ENCODE peak calls at places on chromosomes 7 and 10, in ten cellular contexts. One of them, this sample, is unnamed.

GRCh38 chr7:132766660-132767059 is 190.4 kb upstream of the PLXNA4 start:
- DNase-seq in AG08396: no peak
- DNase-seq in T-helper 1 cell: no peak
- DNase-seq in astrocyte of the spinal cord: no peak
- DNase-seq in AG08395: no peak
- DNase-seq in DMS153: no peak
- DNase-seq in WTC11: no peak
- DNase-seq in progenitor cell of endocrine pancreas: no peak
- DNase-seq in activated T-cell treated with anti-CD3 and anti-CD28 coated beads for 1 hour: no peak
- DNase-seq in NCI-H2029: no peak
- DNase-seq in this sample: no peak

GRCh38 chr7:102061981-102062390 is 224.7 kb upstream of the SH2B2 start:
- DNase-seq in NCI-H2029: no peak
- DNase-seq in AG08395: no peak
- DNase-seq in AG08396: no peak
- DNase-seq in DMS153: no peak
- DNase-seq in WTC11: no peak
- DNase-seq in progenitor cell of endocrine pancreas: no peak
- DNase-seq in activated T-cell treated with anti-CD3 and anti-CD28 coated beads for 1 hour: no peak
- DNase-seq in astrocyte of the spinal cord: no peak
- DNase-seq in T-helper 1 cell: no peak
- DNase-seq in this sample: no peak

GRCh38 chr10:17233534-17233933 is 5.5 kb downstream of the VIM start:
- DNase-seq in progenitor cell of endocrine pancreas: no peak
- DNase-seq in T-helper 1 cell: no peak
- DNase-seq in WTC11: no peak
- DNase-seq in astrocyte of the spinal cord: peak; percentile 69
- DNase-seq in DMS153: no peak
- DNase-seq in NCI-H2029: no peak
- DNase-seq in AG08395: no peak
- DNase-seq in AG08396: no peak
- DNase-seq in activated T-cell treated with anti-CD3 and anti-CD28 coated beads for 1 hour: no peak
- DNase-seq in this sample: no peak

GRCh38 chr10:46545861-46546590 is 10.4 kb downstream of the GPRIN2 start:
- DNase-seq in T-helper 1 cell: no peak
- DNase-seq in AG08395: no peak
- DNase-seq in DMS153: no peak
- DNase-seq in AG08396: peak; percentile 36
- DNase-seq in WTC11: peak; percentile 7
- DNase-seq in astrocyte of the spinal cord: no peak
- DNase-seq in NCI-H2029: no peak
- DNase-seq in progenitor cell of endocrine pancreas: peak; percentile 9
- DNase-seq in activated T-cell treated with anti-CD3 and anti-CD28 coated beads for 1 hour: no peak
- DNase-seq in this sample: no peak

GRCh38 chr10:88819290-88819689 is 16.8 kb downstream of the LIPM start:
- DNase-seq in activated T-cell treated with anti-CD3 and anti-CD28 coated beads for 1 hour: no peak
- DNase-seq in DMS153: no peak
- DNase-seq in AG08395: peak; percentile 17
- DNase-seq in astrocyte of the spinal cord: peak; percentile 77
- DNase-seq in AG08396: no peak
- DNase-seq in T-helper 1 cell: no peak
- DNase-seq in NCI-H2029: no peak
- DNase-seq in progenitor cell of endocrine pancreas: no peak
- DNase-seq in WTC11: no peak
- DNase-seq in this sample: peak; percentile 13

GRCh38 chr10:8133146-8133545 is 78.7 kb downstream of the GATA3 start:
- DNase-seq in NCI-H2029: no peak
- DNase-seq in progenitor cell of endocrine pancreas: no peak
- DNase-seq in astrocyte of the spinal cord: peak; percentile 51
- DNase-seq in AG08395: no peak
- DNase-seq in activated T-cell treated with anti-CD3 and anti-CD28 coated beads for 1 hour: no peak
- DNase-seq in WTC11: no peak
- DNase-seq in T-helper 1 cell: no peak
- DNase-seq in AG08396: no peak
- DNase-seq in DMS153: no peak
- DNase-seq in this sample: peak; percentile 57

GRCh38 chr7:45161138-45161537 is 3.5 kb downstream of the RAMP3 start:
- DNase-seq in activated T-cell treated with anti-CD3 and anti-CD28 coated beads for 1 hour: no peak
- DNase-seq in T-helper 1 cell: no peak
- DNase-seq in WTC11: no peak
- DNase-seq in DMS153: no peak
- DNase-seq in astrocyte of the spinal cord: no peak
- DNase-seq in AG08395: no peak
- DNase-seq in NCI-H2029: no peak
- DNase-seq in progenitor cell of endocrine pancreas: no peak
- DNase-seq in AG08396: no peak
- DNase-seq in this sample: no peak

GRCh38 chr7:45889367-45890067 is 1.2 kb downstream of the IGFBP1 start:
- DNase-seq in activated T-cell treated with anti-CD3 and anti-CD28 coated beads for 1 hour: no peak
- DNase-seq in T-helper 1 cell: no peak
- DNase-seq in DMS153: no peak
- DNase-seq in AG08395: no peak
- DNase-seq in AG08396: no peak
- DNase-seq in WTC11: no peak
- DNase-seq in progenitor cell of endocrine pancreas: no peak
- DNase-seq in NCI-H2029: no peak
- DNase-seq in astrocyte of the spinal cord: peak; percentile 22
- DNase-seq in this sample: no peak

GRCh38 chr7:112873831-112874553 is 83.8 kb upstream of the TMEM168 start:
- DNase-seq in WTC11: no peak
- DNase-seq in NCI-H2029: no peak
- DNase-seq in AG08396: no peak
- DNase-seq in T-helper 1 cell: no peak
- DNase-seq in activated T-cell treated with anti-CD3 and anti-CD28 coated beads for 1 hour: no peak
- DNase-seq in AG08395: no peak
- DNase-seq in DMS153: no peak
- DNase-seq in astrocyte of the spinal cord: peak; percentile 29
- DNase-seq in progenitor cell of endocrine pancreas: no peak
- DNase-seq in this sample: no peak

GRCh38 chr10:84140036-84140379 is 699 bp downstream of the GHITM start:
- DNase-seq in AG08396: peak; percentile 21
- DNase-seq in T-helper 1 cell: no peak
- DNase-seq in activated T-cell treated with anti-CD3 and anti-CD28 coated beads for 1 hour: no peak
- DNase-seq in NCI-H2029: no peak
- DNase-seq in AG08395: peak; percentile 18
- DNase-seq in astrocyte of the spinal cord: peak; percentile 12
- DNase-seq in DMS153: no peak
- DNase-seq in WTC11: no peak
- DNase-seq in progenitor cell of endocrine pancreas: no peak
- DNase-seq in this sample: peak; percentile 12

GRCh38 chr10:77493851-77494788 is 143.5 kb downstream of the KCNMA1 start:
- DNase-seq in activated T-cell treated with anti-CD3 and anti-CD28 coated beads for 1 hour: no peak
- DNase-seq in WTC11: peak; percentile 38
- DNase-seq in DMS153: no peak
- DNase-seq in astrocyte of the spinal cord: peak; percentile 61
- DNase-seq in AG08396: peak; percentile 44
- DNase-seq in AG08395: no peak
- DNase-seq in progenitor cell of endocrine pancreas: no peak
- DNase-seq in NCI-H2029: no peak
- DNase-seq in T-helper 1 cell: no peak
- DNase-seq in this sample: peak; percentile 72